ENCODE peak calls at places on chromosomes 2 and 18, in nine cellular contexts. One of them, this sample, is unnamed.

GRCh38 chr2:199798881-199799580 is 52.0 kb downstream of the FTCDNL1 start:
- DNase-seq in AG10803: peak; percentile 51
- DNase-seq in AG09309: no peak
- DNase-seq in fibroblast of mammary gland: no peak
- DNase-seq in stromal cell of bone marrow: peak; percentile 43
- DNase-seq in HFFc6: no peak
- DNase-seq in breast epithelium: no peak
- DNase-seq in NCI-H2029: no peak
- DNase-seq in aorta: peak; percentile 57
- DNase-seq in this sample: no peak

GRCh38 chr18:47983946-47984345 is 53.5 kb upstream of the SMAD2 start:
- DNase-seq in AG10803: no peak
- DNase-seq in AG09309: no peak
- DNase-seq in fibroblast of mammary gland: no peak
- DNase-seq in stromal cell of bone marrow: no peak
- DNase-seq in HFFc6: no peak
- DNase-seq in breast epithelium: no peak
- DNase-seq in NCI-H2029: no peak
- DNase-seq in aorta: no peak
- DNase-seq in this sample: no peak

GRCh38 chr18:51716277-51716676 is 518.8 kb upstream of the MEX3C start:
- DNase-seq in AG10803: no peak
- DNase-seq in AG09309: no peak
- DNase-seq in fibroblast of mammary gland: no peak
- DNase-seq in stromal cell of bone marrow: no peak
- DNase-seq in HFFc6: no peak
- DNase-seq in breast epithelium: no peak
- DNase-seq in NCI-H2029: no peak
- DNase-seq in aorta: no peak
- DNase-seq in this sample: no peak

GRCh38 chr2:16774980-16775963 is 109.6 kb upstream of the CYRIA start:
- DNase-seq in AG10803: no peak
- DNase-seq in AG09309: no peak
- DNase-seq in fibroblast of mammary gland: peak; percentile 17
- DNase-seq in stromal cell of bone marrow: no peak
- DNase-seq in HFFc6: no peak
- DNase-seq in breast epithelium: no peak
- DNase-seq in NCI-H2029: no peak
- DNase-seq in aorta: no peak
- DNase-seq in this sample: peak; percentile 93

GRCh38 chr18:74942319-74942910 is 266.5 kb downstream of the PTGR3 start:
- DNase-seq in AG10803: no peak
- DNase-seq in AG09309: no peak
- DNase-seq in fibroblast of mammary gland: no peak
- DNase-seq in stromal cell of bone marrow: no peak
- DNase-seq in HFFc6: peak; percentile 37
- DNase-seq in breast epithelium: no peak
- DNase-seq in NCI-H2029: no peak
- DNase-seq in aorta: no peak
- DNase-seq in this sample: peak; percentile 3

GRCh38 chr18:46411862-46412690 is 244.9 kb downstream of the LOXHD1 start:
- DNase-seq in AG10803: no peak
- DNase-seq in AG09309: no peak
- DNase-seq in fibroblast of mammary gland: no peak
- DNase-seq in stromal cell of bone marrow: no peak
- DNase-seq in HFFc6: peak; percentile 2
- DNase-seq in breast epithelium: no peak
- DNase-seq in NCI-H2029: no peak
- DNase-seq in aorta: no peak
- DNase-seq in this sample: no peak

GRCh38 chr2:205069928-205070327 is 524.7 kb downstream of the PARD3B start:
- DNase-seq in AG10803: no peak
- DNase-seq in AG09309: no peak
- DNase-seq in fibroblast of mammary gland: no peak
- DNase-seq in stromal cell of bone marrow: no peak
- DNase-seq in HFFc6: no peak
- DNase-seq in breast epithelium: no peak
- DNase-seq in NCI-H2029: no peak
- DNase-seq in aorta: no peak
- DNase-seq in this sample: no peak

GRCh38 chr2:238380785-238381184 is 45.9 kb upstream of the ASB1 start:
- DNase-seq in AG10803: peak; percentile 75
- DNase-seq in AG09309: no peak
- DNase-seq in fibroblast of mammary gland: peak; percentile 68
- DNase-seq in stromal cell of bone marrow: peak; percentile 49
- DNase-seq in HFFc6: peak; percentile 27
- DNase-seq in breast epithelium: no peak
- DNase-seq in NCI-H2029: peak; percentile 33
- DNase-seq in aorta: no peak
- DNase-seq in this sample: peak; percentile 45

GRCh38 chr2:25194576-25195122 is 26.3 kb upstream of the POMC start:
- DNase-seq in AG10803: no peak
- DNase-seq in AG09309: no peak
- DNase-seq in fibroblast of mammary gland: no peak
- DNase-seq in stromal cell of bone marrow: no peak
- DNase-seq in HFFc6: no peak
- DNase-seq in breast epithelium: no peak
- DNase-seq in NCI-H2029: no peak
- DNase-seq in aorta: no peak
- DNase-seq in this sample: peak; percentile 61

GRCh38 chr2:217413193-217413592 is 553.3 kb upstream of the TNP1 start:
- DNase-seq in AG10803: peak; percentile 80
- DNase-seq in AG09309: no peak
- DNase-seq in fibroblast of mammary gland: peak; percentile 90
- DNase-seq in stromal cell of bone marrow: peak; percentile 83
- DNase-seq in HFFc6: peak; percentile 72
- DNase-seq in breast epithelium: no peak
- DNase-seq in NCI-H2029: no peak
- DNase-seq in aorta: no peak
- DNase-seq in this sample: no peak

GRCh38 chr2:18518116-18519111 is 42.0 kb downstream of the RDH14 start:
- DNase-seq in AG10803: peak; percentile 52
- DNase-seq in AG09309: no peak
- DNase-seq in fibroblast of mammary gland: peak; percentile 66
- DNase-seq in stromal cell of bone marrow: no peak
- DNase-seq in HFFc6: peak; percentile 33
- DNase-seq in breast epithelium: no peak
- DNase-seq in NCI-H2029: no peak
- DNase-seq in aorta: no peak
- DNase-seq in this sample: no peak

GRCh38 chr2:45938649-45939511 is 287.4 kb downstream of the PRKCE start:
- DNase-seq in AG10803: peak; percentile 96
- DNase-seq in AG09309: peak; percentile 92
- DNase-seq in fibroblast of mammary gland: peak; percentile 96
- DNase-seq in stromal cell of bone marrow: peak; percentile 93
- DNase-seq in HFFc6: peak; percentile 96
- DNase-seq in breast epithelium: peak; percentile 77
- DNase-seq in NCI-H2029: no peak
- DNase-seq in aorta: peak; percentile 87
- DNase-seq in this sample: peak; percentile 93

GRCh38 chr18:13271512-13271911 is 53.0 kb downstream of the LDLRAD4 start:
- DNase-seq in AG10803: no peak
- DNase-seq in AG09309: no peak
- DNase-seq in fibroblast of mammary gland: no peak
- DNase-seq in stromal cell of bone marrow: no peak
- DNase-seq in HFFc6: no peak
- DNase-seq in breast epithelium: no peak
- DNase-seq in NCI-H2029: no peak
- DNase-seq in aorta: no peak
- DNase-seq in this sample: no peak

GRCh38 chr18:28834889-28835288 is 658.0 kb upstream of the CDH2 start:
- DNase-seq in AG10803: peak; percentile 83
- DNase-seq in AG09309: peak; percentile 67
- DNase-seq in fibroblast of mammary gland: peak; percentile 84
- DNase-seq in stromal cell of bone marrow: peak; percentile 89
- DNase-seq in HFFc6: peak; percentile 68
- DNase-seq in breast epithelium: no peak
- DNase-seq in NCI-H2029: no peak
- DNase-seq in aorta: peak; percentile 47
- DNase-seq in this sample: no peak

GRCh38 chr18:12598181-12598921 is 59.6 kb downstream of the SPIRE1 start:
- DNase-seq in AG10803: peak; percentile 61
- DNase-seq in AG09309: no peak
- DNase-seq in fibroblast of mammary gland: peak; percentile 30
- DNase-seq in stromal cell of bone marrow: no peak
- DNase-seq in HFFc6: peak; percentile 52
- DNase-seq in breast epithelium: no peak
- DNase-seq in NCI-H2029: no peak
- DNase-seq in aorta: no peak
- DNase-seq in this sample: peak; percentile 78

GRCh38 chr18:77068321-77068841 is 64.2 kb downstream of the MBP start:
- DNase-seq in AG10803: peak; percentile 69
- DNase-seq in AG09309: no peak
- DNase-seq in fibroblast of mammary gland: peak; percentile 63
- DNase-seq in stromal cell of bone marrow: no peak
- DNase-seq in HFFc6: peak; percentile 45
- DNase-seq in breast epithelium: no peak
- DNase-seq in NCI-H2029: no peak
- DNase-seq in aorta: no peak
- DNase-seq in this sample: no peak

GRCh38 chr18:61475931-61476330 is 142.7 kb downstream of the CDH20 start:
- DNase-seq in AG10803: no peak
- DNase-seq in AG09309: no peak
- DNase-seq in fibroblast of mammary gland: no peak
- DNase-seq in stromal cell of bone marrow: no peak
- DNase-seq in HFFc6: no peak
- DNase-seq in breast epithelium: no peak
- DNase-seq in NCI-H2029: no peak
- DNase-seq in aorta: no peak
- DNase-seq in this sample: peak; percentile 61